ENCODE peak calls at places on chromosomes 6 and 20, in four cellular contexts. R is right lobe of liver; F is CD4-positive, alpha-beta T cell; Z is Peyer's patch. G is an unnamed sample.

GRCh38 chr6:54865091-54865631 is 18.6 kb downstream of the FAM83B start:
- DNase-seq in R (no peak), F (no peak), Z (no peak), G (no peak)

GRCh38 chr20:57663681-57664451 is 43.6 kb upstream of the ZBP1 start:
- DNase-seq in R (peak), F (no peak), Z (peak), G (no peak)

GRCh38 chr20:41616228-41616627 is 1.9 kb downstream of the CHD6 start:
- DNase-seq in R (no peak), F (no peak), Z (no peak), G (no peak)

GRCh38 chr20:62645613-62646012 is 3.3 kb downstream of the SLCO4A1 start:
- DNase-seq in R (no peak), F (no peak), Z (no peak), G (no peak)

GRCh38 chr6:126076992-126077664 is 90.8 kb downstream of the TRMT11 start:
- DNase-seq in R (no peak), F (no peak), Z (no peak), G (no peak)

GRCh38 chr6:127462391-127462790 is 3.2 kb upstream of the KIAA0408 start:
- DNase-seq in R (no peak), F (no peak), Z (no peak), G (no peak)

GRCh38 chr6:87200469-87201174 is 45.3 kb downstream of the ZNF292 start:
- DNase-seq in R (no peak), F (no peak), Z (no peak), G (no peak)

GRCh38 chr6:35142578-35142977 is 1.4 kb upstream of the TCP11 start:
- DNase-seq in R (no peak), F (no peak), Z (no peak), G (no peak)

GRCh38 chr6:56793938-56794337 is 151.2 kb upstream of the DST start:
- DNase-seq in R (no peak), F (no peak), Z (no peak), G (no peak)

GRCh38 chr6:169780571-169781091 is 29.2 kb downstream of the ERMARD start:
- DNase-seq in R (no peak), F (no peak), Z (no peak), G (no peak)

GRCh38 chr6:125274935-125275334 is 26.8 kb downstream of the HDDC2 start:
- DNase-seq in R (no peak), F (no peak), Z (no peak), G (no peak)

GRCh38 chr20:688809-689208 is 13.2 kb upstream of the SCRT2 start:
- DNase-seq in R (no peak), F (no peak), Z (no peak), G (no peak)

GRCh38 chr6:130783416-130784107 is 43.6 kb upstream of the SMLR1 start:
- DNase-seq in R (no peak), F (no peak), Z (no peak), G (no peak)

GRCh38 chr6:152983637-152984386 is 971 bp upstream of the FBXO5 start:
- DNase-seq in R (peak), F (peak), Z (peak), G (no peak)

GRCh38 chr6:79570802-79571367 is 33.7 kb upstream of the LCA5 start:
- DNase-seq in R (no peak), F (no peak), Z (no peak), G (no peak)

GRCh38 chr20:15107952-15108351 is 770.5 kb upstream of the FLRT3 start:
- DNase-seq in R (no peak), F (no peak), Z (no peak), G (no peak)

GRCh38 chr20:19090332-19090731 is 122.1 kb upstream of the SLC24A3 start:
- DNase-seq in R (no peak), F (no peak), Z (no peak), G (no peak)

GRCh38 chr6:69279805-69280204 is 517.0 kb downstream of the LMBRD1 start:
- DNase-seq in R (no peak), F (no peak), Z (no peak), G (no peak)

GRCh38 chr20:63472159-63472811 is at the start of gene KCNQ2:
- DNase-seq in R (no peak), F (no peak), Z (no peak), G (no peak)

GRCh38 chr6:159267165-159267564 is 98.0 kb downstream of the FNDC1 start:
- DNase-seq in R (no peak), F (no peak), Z (no peak), G (no peak)

GRCh38 chr20:49420811-49421295 is 61.6 kb downstream of the KCNB1 start:
- DNase-seq in R (no peak), F (no peak), Z (no peak), G (no peak)

GRCh38 chr6:24991748-24992467 is 56.1 kb upstream of the RIPOR2 start:
- DNase-seq in R (no peak), F (peak), Z (no peak), G (no peak)

GRCh38 chr6:89313006-89313405 is 2.1 kb downstream of the GABRR2 start:
- DNase-seq in R (no peak), F (no peak), Z (no peak), G (no peak)

GRCh38 chr6:133208183-133208755 is 32.9 kb upstream of the EYA4 start:
- DNase-seq in R (no peak), F (no peak), Z (no peak), G (no peak)

GRCh38 chr6:169310983-169311382 is 57.3 kb upstream of the THBS2 start:
- DNase-seq in R (no peak), F (no peak), Z (no peak), G (no peak)

GRCh38 chr6:391559-392440 is at the start of gene IRF4:
- DNase-seq in R (no peak), F (no peak), Z (no peak), G (no peak)

GRCh38 chr6:3222506-3223038 is 4.9 kb downstream of the TUBB2B start:
- DNase-seq in R (no peak), F (no peak), Z (no peak), G (no peak)

GRCh38 chr6:126788961-126789365 is 329.5 kb upstream of the RSPO3 start:
- DNase-seq in R (no peak), F (no peak), Z (no peak), G (no peak)

GRCh38 chr6:168232989-168233874 is 86.3 kb downstream of the DACT2 start:
- DNase-seq in R (no peak), F (no peak), Z (no peak), G (no peak)

GRCh38 chr6:168232046-168232445 is 87.5 kb downstream of the DACT2 start:
- DNase-seq in R (no peak), F (no peak), Z (no peak), G (no peak)

GRCh38 chr6:168231393-168231957 is 88.1 kb downstream of the DACT2 start:
- DNase-seq in R (no peak), F (no peak), Z (no peak), G (no peak)

GRCh38 chr6:168229368-168229752 is 90.2 kb downstream of the DACT2 start:
- DNase-seq in R (no peak), F (no peak), Z (no peak), G (no peak)

GRCh38 chr6:168232528-168232927 is 87.0 kb downstream of the DACT2 start:
- DNase-seq in R (no peak), F (no peak), Z (no peak), G (no peak)
- TF ChIP-seq CTCF in R (no peak), F (no peak), Z (no peak), G (no peak)

GRCh38 chr20:29119141-29119540 is 2138.3 kb upstream of the DEFB115 start:
- DNase-seq in R (no peak), F (no peak), Z (no peak), G (no peak)

DNA sequence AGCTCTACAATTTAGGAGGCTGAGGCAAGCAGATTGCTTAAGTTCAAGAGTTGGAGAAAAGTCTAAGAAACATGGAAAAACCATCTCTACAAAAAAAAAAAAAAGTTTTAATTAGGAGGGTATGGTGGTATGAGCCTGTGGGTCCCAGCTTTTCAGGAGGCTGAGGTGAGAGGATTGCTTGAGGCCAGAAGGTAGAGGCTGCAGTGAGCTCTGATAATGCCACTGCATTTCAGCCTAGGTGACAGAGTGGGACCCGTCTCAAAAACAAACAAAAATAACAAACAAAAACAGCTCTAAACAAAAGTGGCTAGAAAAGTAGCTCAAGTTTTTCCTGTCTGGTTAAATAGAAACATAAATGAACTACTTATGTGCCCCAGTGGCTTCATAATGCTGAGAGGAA is 2133.6 kb upstream of the DEFB115 start:
- DNase-seq in R (no peak), F (no peak), Z (no peak), G (no peak)
- TF ChIP-seq CTCF in R (no peak), F (no peak), Z (no peak), G (no peak)

DNA sequence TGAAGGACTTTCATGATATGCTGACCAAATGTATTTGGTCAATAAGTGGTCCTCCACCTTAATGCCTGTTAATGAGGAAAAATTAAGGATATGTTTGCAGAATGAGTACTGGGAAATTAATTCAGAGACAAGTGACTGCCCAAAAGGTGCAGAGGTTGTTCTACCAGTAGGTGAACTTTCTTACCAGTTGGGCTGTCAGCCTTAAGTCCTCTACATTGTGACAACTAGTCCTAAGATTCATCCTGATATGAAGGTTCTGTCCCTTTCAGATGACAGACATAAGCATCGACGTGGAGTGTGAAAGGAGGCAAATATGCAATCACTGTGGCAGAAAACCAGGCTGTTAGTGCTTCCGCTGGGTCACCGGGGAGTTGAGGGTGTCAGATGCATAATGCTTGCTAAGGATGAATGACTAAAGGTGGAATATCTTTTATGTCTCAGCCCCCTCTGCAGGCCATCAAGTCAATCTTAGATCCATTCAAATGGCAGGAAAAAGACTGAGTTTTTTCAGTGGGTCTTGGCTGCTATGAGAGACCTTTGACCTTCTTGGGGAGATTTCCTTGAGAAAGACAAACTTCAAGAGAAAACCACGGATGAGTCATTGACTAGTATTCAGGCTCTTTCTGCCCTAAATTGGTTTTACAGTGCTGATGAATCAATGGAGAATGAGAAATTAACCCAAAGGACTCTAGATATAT is 226.0 kb downstream of the TPBG start:
- DNase-seq in R (no peak), F (no peak), Z (no peak), G (peak)
- TF ChIP-seq CTCF in R (no peak), F (no peak), Z (no peak), G (peak)

GRCh38 chr20:22101606-22102005 is 396.1 kb downstream of the PAX1 start:
- DNase-seq in R (no peak), F (no peak), Z (no peak), G (no peak)

DNA sequence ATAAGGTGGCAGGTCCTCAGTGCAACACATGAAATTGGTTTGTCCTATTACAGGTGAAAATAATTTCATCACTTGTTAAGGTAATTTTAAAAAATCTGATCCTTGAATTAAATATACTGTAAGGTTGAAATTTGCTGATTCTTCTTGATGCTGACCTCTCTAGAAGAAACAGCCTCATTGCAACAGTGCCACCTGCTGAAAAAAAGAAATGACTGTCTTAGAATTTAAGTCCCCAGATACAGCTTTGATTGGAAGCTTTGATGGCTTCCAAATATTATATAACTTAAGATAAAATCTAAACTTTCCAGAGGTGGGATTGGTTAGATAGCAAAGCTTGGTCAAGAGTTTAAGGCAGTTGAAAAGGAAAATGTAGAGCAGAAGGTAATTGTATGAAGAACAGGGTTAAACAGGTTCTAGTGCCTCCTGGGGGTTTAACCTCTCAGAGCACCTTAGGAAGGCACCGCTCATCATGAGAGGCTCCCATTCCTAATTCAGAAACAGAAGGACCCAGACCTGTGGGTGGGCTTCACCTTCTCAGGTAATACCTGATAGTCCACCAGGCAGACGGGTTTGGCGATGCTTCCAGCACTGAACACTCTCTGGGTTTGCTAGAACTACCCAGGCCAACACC is 401.0 kb downstream of the PAX1 start:
- DNase-seq in R (no peak), F (no peak), Z (no peak), G (no peak)
- TF ChIP-seq CTCF in R (peak), F (no peak), Z (peak), G (peak)

DNA sequence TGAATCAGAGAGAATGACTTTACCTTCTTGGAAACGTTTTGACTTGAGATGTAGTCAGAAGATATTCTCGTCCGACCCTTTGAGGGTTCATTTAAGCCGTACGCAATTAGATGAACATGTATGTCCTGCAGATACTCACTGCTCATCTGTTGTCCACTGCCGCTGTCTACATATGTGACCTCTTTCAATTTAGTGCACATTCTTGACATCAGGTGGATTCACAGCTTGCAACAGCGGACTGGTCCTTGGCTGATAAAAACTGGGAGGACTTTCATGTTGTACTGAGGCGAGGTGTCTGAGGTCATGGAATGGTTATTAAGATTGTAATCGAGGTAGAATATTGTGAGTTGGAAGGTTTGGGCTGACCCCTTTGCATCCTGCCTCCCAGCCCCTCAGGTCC is 194.2 kb downstream of the JARID2 start:
- DNase-seq in R (no peak), F (no peak), Z (no peak), G (no peak)
- TF ChIP-seq CTCF in R (no peak), F (no peak), Z (no peak), G (no peak)

DNA sequence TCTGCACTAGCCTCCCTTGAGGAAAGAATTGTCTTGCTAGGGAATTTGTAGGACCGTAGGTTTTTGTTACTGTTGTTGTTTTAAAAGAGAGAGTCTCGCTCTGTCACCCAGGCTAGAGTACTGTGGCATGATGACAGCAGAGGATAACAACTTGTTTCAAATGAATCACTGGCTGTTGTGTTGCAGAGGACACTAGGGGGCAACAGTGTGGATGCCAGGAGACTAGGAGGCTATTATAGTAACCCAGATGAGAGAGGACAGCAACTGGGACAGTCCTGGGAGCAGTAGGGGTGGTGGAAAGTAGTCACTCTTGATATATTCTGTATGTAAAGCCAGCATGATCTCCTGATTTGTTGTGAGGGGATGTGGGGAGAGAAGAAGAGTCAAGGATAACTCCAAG is 41.8 kb upstream of the LAMA4 start:
- DNase-seq in R (no peak), F (no peak), Z (no peak), G (peak)
- TF ChIP-seq CTCF in R (peak), F (no peak), Z (no peak), G (peak)

DNA sequence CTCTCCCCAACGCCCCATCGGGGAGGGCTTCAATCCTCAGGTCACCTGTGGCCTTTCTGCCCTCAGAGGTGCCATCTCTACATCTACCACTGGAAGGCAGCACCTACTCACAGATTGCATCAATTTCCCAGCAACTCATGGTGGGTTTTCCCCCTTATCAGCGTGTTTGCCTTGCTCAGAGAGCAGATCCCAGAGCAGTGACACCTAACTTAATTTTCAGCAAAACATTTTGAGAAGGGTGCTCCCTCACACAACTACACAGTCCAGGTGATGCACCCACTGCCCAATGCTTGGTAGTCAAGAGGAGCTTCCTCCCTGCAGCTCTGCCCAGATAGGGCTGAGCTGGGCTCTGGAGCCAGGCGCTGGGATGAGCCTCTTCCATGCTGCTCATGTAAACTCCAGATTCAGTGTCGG is 48.2 kb downstream of the PLG start:
- DNase-seq in R (no peak), F (no peak), Z (no peak), G (no peak)
- TF ChIP-seq CTCF in R (peak), F (no peak), Z (no peak), G (peak)

G was measured in kidney epithelial cell.